ENCODE peak calls at places on chromosomes 5 and 9, in eight cellular contexts. R is naive thymus-derived CD4-positive, alpha-beta T cell; I is left lung; F is CD8-positive, alpha-beta T cell; Y is fibroblast of lung; A is left ventricle myocardium inferior; O is body of pancreas; K is GM23338. H is an unnamed sample.

GRCh38 chr5:168315991-168316578 is 24.6 kb downstream of the WWC1 start:
- DNase-seq in F (no peak), A (no peak), R (no peak), O (peak; percentile 91), I (peak; percentile 52), Y (no peak), K (no peak), H (no peak)

GRCh38 chr5:122581629-122582028 is 193.3 kb upstream of the SNX2 start:
- DNase-seq in A (no peak), O (no peak), K (no peak), I (no peak), R (no peak), F (no peak), Y (no peak), H (no peak)

GRCh38 chr9:109766351-109766750 is 13.6 kb upstream of the PALM2AKAP2 start:
- DNase-seq in K (no peak), F (no peak), Y (peak; percentile 95), I (no peak), O (no peak), A (no peak), R (no peak), H (no peak)

GRCh38 chr5:96816430-96816939 is 8.7 kb upstream of the ERAP1 start:
- DNase-seq in I (no peak), A (no peak), R (peak; percentile 76), K (peak; percentile 66), Y (no peak), F (peak; percentile 49), O (no peak), H (no peak)

GRCh38 chr5:57243286-57244137 is 69.7 kb downstream of the GPBP1 start:
- DNase-seq in K (no peak), Y (no peak), F (no peak), A (no peak), O (no peak), I (no peak), R (no peak), H (no peak)

GRCh38 chr9:137485343-137486140 is 26.4 kb upstream of the NSMF start:
- DNase-seq in R (no peak), A (no peak), K (no peak), Y (no peak), F (no peak), O (no peak), I (no peak), H (no peak)

GRCh38 chr5:107324071-107324470 is 346.7 kb downstream of the EFNA5 start:
- DNase-seq in R (no peak), I (no peak), A (no peak), Y (no peak), O (no peak), F (no peak), K (no peak), H (no peak)

GRCh38 chr9:109213300-109214121 is 46.5 kb upstream of the FRRS1L start:
- DNase-seq in F (no peak), R (no peak), K (no peak), I (no peak), A (peak; percentile 30), O (no peak), Y (no peak), H (no peak)

GRCh38 chr5:142012186-142012785 is 541 bp downstream of the GNPDA1 start:
- DNase-seq in F (peak; percentile 33), A (peak; percentile 49), Y (peak; percentile 47), R (no peak), I (peak; percentile 59), K (peak; percentile 81), O (peak; percentile 34), H (peak; percentile 67)

GRCh38 chr9:89986190-89986589 is 381.4 kb downstream of the GADD45G start:
- DNase-seq in R (no peak), I (no peak), Y (no peak), O (no peak), K (no peak), A (no peak), F (no peak), H (no peak)

GRCh38 chr9:93592389-93593021 is 16.1 kb downstream of the PHF2 start:
- DNase-seq in A (no peak), O (no peak), R (no peak), Y (no peak), F (no peak), I (no peak), K (peak; percentile 79), H (peak; percentile 51)

GRCh38 chr9:27441741-27442070 is 82.4 kb upstream of the IFNK start:
- DNase-seq in Y (no peak), R (no peak), A (no peak), F (no peak), K (no peak), I (no peak), O (no peak), H (no peak)

GRCh38 chr9:126633881-126634558 is 20.3 kb downstream of the LMX1B start:
- DNase-seq in O (no peak), I (no peak), F (no peak), A (no peak), R (no peak), Y (no peak), K (no peak), H (no peak)

GRCh38 chr9:126637002-126637849 is 23.5 kb downstream of the LMX1B start:
- DNase-seq in A (no peak), O (no peak), F (peak; percentile 33), I (no peak), R (no peak), K (no peak), Y (no peak), H (no peak)

GRCh38 chr9:126635061-126635460 is 21.3 kb downstream of the LMX1B start:
- DNase-seq in O (no peak), K (no peak), F (no peak), R (no peak), I (no peak), Y (no peak), A (no peak), H (no peak)

GRCh38 chr9:126638571-126639132 is 24.9 kb downstream of the LMX1B start:
- DNase-seq in O (no peak), A (no peak), R (no peak), K (peak; percentile 84), Y (no peak), I (no peak), F (no peak), H (peak; percentile 53)

DNA sequence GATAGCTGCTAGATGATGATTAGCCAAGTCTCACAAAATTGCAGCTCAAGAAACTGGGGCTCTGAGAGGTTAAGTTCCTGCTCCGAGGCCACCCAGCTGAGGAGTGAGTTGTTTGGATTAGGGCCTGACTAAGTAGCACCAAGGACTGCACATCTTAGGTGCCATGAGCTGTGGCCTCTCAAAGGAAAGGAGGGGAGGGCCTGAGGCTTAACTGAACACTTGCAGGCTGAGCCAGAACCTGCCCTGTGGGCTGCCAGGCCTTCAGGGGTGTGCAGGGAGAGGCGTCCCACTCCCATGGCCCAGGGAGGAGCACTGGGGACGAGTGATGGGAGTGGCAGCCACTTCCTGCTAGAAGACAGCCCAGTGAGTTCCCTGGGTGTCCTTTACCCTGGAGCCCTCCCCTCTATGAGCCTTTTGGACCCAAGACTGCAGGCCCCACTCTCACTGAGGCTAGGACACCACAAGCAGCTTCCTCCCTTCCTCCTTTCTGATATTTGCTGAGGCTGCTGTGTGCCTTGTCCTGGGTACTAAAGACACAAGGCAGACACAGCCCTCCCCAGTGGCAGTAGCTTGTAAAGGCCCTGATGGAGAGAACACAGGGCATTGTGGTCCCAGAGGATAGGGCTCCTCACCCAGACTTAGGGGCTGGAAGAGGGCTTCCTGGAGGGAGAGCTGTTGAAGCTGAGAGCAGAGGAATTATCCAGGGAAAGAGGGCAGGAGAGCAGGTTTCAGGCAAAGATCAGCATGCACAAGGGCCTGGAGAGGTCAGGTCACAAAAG is 22.1 kb downstream of the LMX1B start:
- DNase-seq in I (no peak), K (peak; percentile 45), O (no peak), Y (no peak), A (no peak), R (no peak), F (no peak), H (no peak)
- H3K27me3 ChIP-seq in I (peaks cover 25% of the 10 kb centered on the region), K (peaks cover 97% of the 10 kb centered on the region), O (no peaks in the 10 kb centered on the region), Y (peaks cover 24% of the 10 kb centered on the region), A (peaks cover 100% of the 10 kb centered on the region), R (peaks cover 1% of the 10 kb centered on the region), F (no peaks in the 10 kb centered on the region), H (peaks cover 10% of the 10 kb centered on the region)

GRCh38 chr9:114855488-114855887 is 49.6 kb upstream of the TNFSF15 start:
- DNase-seq in R (no peak), A (no peak), Y (no peak), O (no peak), I (no peak), K (no peak), F (no peak), H (no peak)

GRCh38 chr9:114860187-114860586 is 54.3 kb upstream of the TNFSF15 start:
- DNase-seq in O (no peak), A (no peak), Y (no peak), K (no peak), F (no peak), I (no peak), R (no peak), H (no peak)

GRCh38 chr9:114856210-114856941 is 50.5 kb upstream of the TNFSF15 start:
- DNase-seq in I (no peak), Y (peak; percentile 61), O (no peak), R (no peak), F (no peak), A (peak; percentile 21), K (no peak), H (no peak)

GRCh38 chr9:114854736-114855355 is 49.0 kb upstream of the TNFSF15 start:
- DNase-seq in A (no peak), R (no peak), I (no peak), F (no peak), Y (no peak), O (no peak), K (no peak), H (no peak)

GRCh38 chr9:114856942-114857315 is 51.1 kb upstream of the TNFSF15 start:
- DNase-seq in Y (no peak), R (no peak), A (no peak), F (no peak), I (no peak), K (no peak), O (no peak), H (no peak)
- H3K27ac ChIP-seq in Y (peak overlapping the region; percentile 63), R (no peak overlapping the region), A (peak overlapping the region; percentile 10), F (no peak overlapping the region), I (no peak overlapping the region), K (no peak overlapping the region), O (no peak overlapping the region), H (no peak overlapping the region)

DNA sequence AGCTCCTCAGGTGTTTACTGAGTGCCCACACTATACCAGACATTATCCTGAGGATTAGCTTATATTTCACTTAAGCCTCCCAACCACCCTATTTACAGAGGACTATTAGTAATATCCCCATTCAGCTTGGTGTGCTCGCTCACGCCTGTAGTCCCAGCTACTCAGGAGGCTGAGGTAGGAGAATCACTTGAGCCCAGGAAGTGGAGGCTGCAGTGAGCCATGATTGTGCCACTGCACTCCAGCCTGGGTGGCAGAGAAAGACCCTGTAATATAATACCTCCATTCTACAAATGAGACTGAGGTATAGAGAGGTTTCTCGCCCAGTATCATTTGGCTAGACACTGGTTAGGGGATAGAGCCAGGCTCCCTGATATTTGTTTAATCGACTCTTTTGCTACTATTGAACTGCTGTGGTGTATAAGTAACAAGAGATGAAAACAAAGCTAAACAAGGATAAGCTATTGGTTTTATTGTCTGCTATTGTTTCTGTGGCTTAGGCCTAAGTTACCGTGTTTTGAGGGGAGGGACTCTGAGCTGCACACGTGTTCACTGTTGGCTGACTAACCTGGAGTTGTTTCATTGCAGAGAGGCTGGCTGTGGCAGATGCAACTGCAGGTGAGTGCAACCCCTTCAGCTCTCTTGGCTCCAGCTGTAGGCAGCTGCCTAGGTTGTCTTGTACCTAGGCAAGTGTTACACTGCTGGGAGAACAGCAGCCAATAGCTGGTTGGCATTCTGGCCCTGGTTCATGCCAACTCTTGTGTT is 17.8 kb upstream of the MATR3 start:
- DNase-seq in A (no peak), F (no peak), R (no peak), I (no peak), Y (no peak), K (no peak), O (no peak), H (no peak)
- H3K36me3 ChIP-seq in A (peaks cover 22% of the 10 kb centered on the region), F (peaks cover 1% of the 10 kb centered on the region), R (no peaks in the 10 kb centered on the region), I (peaks cover 33% of the 10 kb centered on the region), Y (peaks cover 3% of the 10 kb centered on the region), K (peaks cover 57% of the 10 kb centered on the region), O (no peaks in the 10 kb centered on the region), H (no peaks in the 10 kb centered on the region)

GRCh38 chr9:122218070-122218884 is 10.5 kb downstream of the LHX6 start:
- DNase-seq in K (peak; percentile 42), A (no peak), O (no peak), F (no peak), Y (no peak), I (no peak), R (no peak), H (no peak)
- H3K27me3 ChIP-seq in K (peaks cover 97% of the 10 kb centered on the region), A (peaks cover 100% of the 10 kb centered on the region), O (no peaks in the 10 kb centered on the region), F (peaks cover 36% of the 10 kb centered on the region), Y (peaks cover 86% of the 10 kb centered on the region), I (peaks cover 88% of the 10 kb centered on the region), R (peaks cover 24% of the 10 kb centered on the region), H (peaks cover 96% of the 10 kb centered on the region)